ENCODE peak calls at places on chromosome 4, in eight cellular contexts. P, L, K, I, Q, R, B and E are unnamed samples.

GRCh38 chr4:166435449-166435848 is 562.4 kb downstream of the TLL1 start:
- DNase-seq in L (no peak), Q (peak; percentile 89), I (no peak), R (no peak), K (no peak), B (peak; percentile 66), P (peak; percentile 89), E (no peak)

GRCh38 chr4:187555174-187555573 is 440.4 kb upstream of the ZFP42 start:
- DNase-seq in Q (no peak), L (no peak), I (no peak), B (no peak), R (no peak), P (no peak), K (no peak), E (no peak)

GRCh38 chr4:1720163-1720983 is 750 bp downstream of the TMEM129 start:
- DNase-seq in Q (no peak), P (peak; percentile 20), L (peak; percentile 64), B (peak; percentile 39), I (no peak), R (no peak), K (peak; percentile 76), E (no peak)

GRCh38 chr4:681736-682451 is 7.1 kb downstream of the SLC49A3 start:
- DNase-seq in Q (no peak), P (no peak), K (no peak), I (no peak), B (no peak), R (no peak), L (no peak), E (no peak)

GRCh38 chr4:71241467-71242401 is 97.1 kb upstream of the SLC4A4 start:
- DNase-seq in K (no peak), L (no peak), B (no peak), R (no peak), I (no peak), P (no peak), Q (no peak), E (no peak)

GRCh38 chr4:101279377-101279871 is 67.9 kb downstream of the PPP3CA start:
- DNase-seq in L (peak; percentile 28), P (peak; percentile 20), R (no peak), I (no peak), K (no peak), B (no peak), Q (peak; percentile 57), E (peak; percentile 65)

GRCh38 chr4:121784975-121785374 is 16.1 kb upstream of the EXOSC9 start:
- DNase-seq in R (no peak), B (peak; percentile 72), I (no peak), L (no peak), Q (peak; percentile 89), P (peak; percentile 77), K (no peak), E (peak; percentile 72)

GRCh38 chr4:138634915-138635314 is 380.7 kb upstream of the NOCT start:
- DNase-seq in R (no peak), P (no peak), B (no peak), I (no peak), L (no peak), Q (no peak), K (no peak), E (no peak)

GRCh38 chr4:2105559-2105958 is 46.4 kb downstream of the NAT8L start:
- DNase-seq in P (no peak), K (no peak), I (no peak), L (no peak), B (no peak), Q (peak; percentile 6), R (no peak), E (no peak)

GRCh38 chr4:25299476-25300203 is 12.9 kb upstream of the ZCCHC4 start:
- DNase-seq in I (no peak), B (no peak), P (no peak), L (no peak), Q (no peak), K (no peak), R (no peak), E (no peak)

GRCh38 chr4:182478475-182478874 is 235.3 kb downstream of the TENM3 start:
- DNase-seq in I (peak; percentile 12), R (peak; percentile 20), K (no peak), P (peak; percentile 20), Q (peak; percentile 28), B (peak; percentile 69), L (peak; percentile 76), E (peak; percentile 44)

GRCh38 chr4:186137193-186137792 is 32.8 kb downstream of the FAM149A start:
- DNase-seq in P (no peak), Q (peak; percentile 28), L (peak; percentile 48), B (peak; percentile 42), K (no peak), R (peak; percentile 11), I (no peak), E (peak; percentile 28)

GRCh38 chr4:47662975-47663374 is 174.9 kb downstream of the CORIN start:
- DNase-seq in P (no peak), K (no peak), L (peak; percentile 41), B (peak; percentile 38), I (no peak), Q (no peak), R (no peak), E (no peak)

GRCh38 chr4:22764183-22764582 is 71.4 kb downstream of the GBA3 start:
- DNase-seq in K (no peak), L (peak; percentile 63), P (no peak), Q (no peak), I (no peak), B (no peak), R (no peak), E (no peak)

GRCh38 chr4:167831853-167832252 is 260.5 kb upstream of the ANXA10 start:
- DNase-seq in K (no peak), Q (no peak), B (no peak), L (no peak), I (no peak), P (no peak), R (no peak), E (no peak)

GRCh38 chr4:122017296-122017695 is 65.4 kb upstream of the TRPC3 start:
- DNase-seq in K (no peak), B (no peak), L (no peak), I (no peak), Q (no peak), P (no peak), R (no peak), E (no peak)

GRCh38 chr4:73730854-73731253 is 9.5 kb upstream of the CXCL8 start:
- DNase-seq in R (no peak), K (no peak), P (no peak), Q (no peak), I (no peak), B (no peak), L (no peak), E (no peak)

GRCh38 chr4:142312391-142312790 is 533.7 kb downstream of the INPP4B start:
- DNase-seq in K (no peak), I (no peak), Q (no peak), L (no peak), R (no peak), P (no peak), B (no peak), E (peak; percentile 55)

GRCh38 chr4:65951177-65951576 is 280.9 kb upstream of the EPHA5 start:
- DNase-seq in R (no peak), P (no peak), K (no peak), I (no peak), L (no peak), B (no peak), Q (no peak), E (no peak)

GRCh38 chr4:2273221-2273620 is 11.3 kb upstream of the MXD4 start:
- DNase-seq in B (no peak), K (no peak), Q (no peak), R (no peak), I (no peak), P (no peak), L (no peak), E (no peak)

GRCh38 chr4:19791422-19792113 is 460.1 kb upstream of the SLIT2 start:
- DNase-seq in K (no peak), L (no peak), B (no peak), I (no peak), Q (no peak), P (no peak), R (no peak), E (peak; percentile 80)

GRCh38 chr4:82423245-82424054 is 6.8 kb downstream of the HNRNPDL start:
- DNase-seq in P (peak; percentile 80), Q (peak; percentile 34), L (no peak), K (no peak), B (peak; percentile 80), R (no peak), I (no peak), E (no peak)

GRCh38 chr4:188680667-188681063 is 541.4 kb downstream of the TRIML1 start:
- DNase-seq in P (no peak), R (no peak), I (no peak), K (no peak), B (no peak), L (no peak), Q (no peak), E (no peak)

GRCh38 chr4:88802585-88803285 is 105.1 kb upstream of the NAP1L5 start:
- DNase-seq in I (no peak), P (no peak), R (no peak), L (no peak), B (no peak), Q (no peak), K (no peak), E (no peak)

GRCh38 chr4:10438924-10439323 is 18.3 kb downstream of the ZNF518B start:
- DNase-seq in R (no peak), P (no peak), K (no peak), Q (no peak), L (no peak), B (no peak), I (no peak), E (no peak)

GRCh38 chr4:38523524-38524448 is 140.2 kb upstream of the KLF3 start:
- DNase-seq in K (peak; percentile 78), I (peak; percentile 59), B (no peak), R (no peak), Q (no peak), P (no peak), L (peak; percentile 96), E (no peak)

GRCh38 chr4:98242538-98242937 is 18.6 kb upstream of the RAP1GDS1 start:
- DNase-seq in P (no peak), Q (no peak), R (no peak), I (no peak), L (no peak), B (no peak), K (no peak), E (no peak)

GRCh38 chr4:57462843-57463242 is 352.7 kb upstream of the IGFBP7 start:
- DNase-seq in R (no peak), L (no peak), K (no peak), Q (no peak), I (no peak), P (no peak), B (no peak), E (no peak)